ENCODE peak calls at places on chromosomes 3 and 15, in six cellular contexts. L is CD4-positive, alpha-beta T cell; G is K562; H is mucosa of descending colon; Y is Calu3; J is progenitor cell of endocrine pancreas. E is an unnamed sample.

GRCh38 chr3:134370611-134371451 is 3.4 kb downstream of the AMOTL2 start:
- DNase-seq in J (no peak), Y (no peak), H (no peak), G (no peak), L (no peak), E (no peak)

GRCh38 chr3:53171827-53172505 is 11.0 kb downstream of the PRKCD start:
- DNase-seq in L (no peak), G (no peak), Y (no peak), J (no peak), H (no peak), E (no peak)

GRCh38 chr3:46707601-46708011 is 6.4 kb downstream of the TMIE start:
- DNase-seq in J (no peak), L (no peak), G (no peak), H (no peak), Y (no peak), E (no peak)

GRCh38 chr3:141308588-141309218 is 59.6 kb upstream of the ZBTB38 start:
- DNase-seq in L (no peak), G (peak), H (peak), Y (peak), J (peak), E (no peak)

GRCh38 chr3:53613111-53613510 is 118.7 kb downstream of the CACNA1D start:
- DNase-seq in Y (no peak), G (no peak), J (no peak), H (no peak), L (no peak), E (no peak)

GRCh38 chr3:39284457-39284881 is 4.6 kb upstream of the CX3CR1 start:
- DNase-seq in G (no peak), J (no peak), Y (no peak), L (no peak), H (no peak), E (no peak)

GRCh38 chr3:64743166-64743565 is 55.4 kb upstream of the ADAMTS9 start:
- DNase-seq in H (no peak), J (no peak), L (no peak), G (no peak), Y (no peak), E (no peak)

GRCh38 chr3:187403768-187404270 is 35.6 kb downstream of the RTP4 start:
- DNase-seq in J (no peak), H (no peak), Y (peak), G (no peak), L (no peak), E (no peak)

GRCh38 chr3:183830187-183830586 is 4.8 kb upstream of the MAP6D1 start:
- DNase-seq in Y (no peak), G (no peak), L (no peak), H (no peak), J (no peak), E (no peak)

GRCh38 chr3:158679547-158680000 is 7.1 kb upstream of the LXN start:
- DNase-seq in H (no peak), L (no peak), Y (no peak), J (no peak), G (peak), E (no peak)

GRCh38 chr3:109369510-109369909 is 32.2 kb upstream of the DPPA4 start:
- DNase-seq in H (peak), J (no peak), L (no peak), Y (no peak), G (peak), E (no peak)

GRCh38 chr3:139123377-139124095 is 78.8 kb upstream of the PRR23C start:
- DNase-seq in Y (no peak), H (no peak), L (no peak), J (no peak), G (no peak), E (no peak)

GRCh38 chr3:195882002-195882441 is 26.3 kb downstream of the TNK2 start:
- DNase-seq in Y (no peak), J (no peak), L (no peak), G (no peak), H (no peak), E (no peak)

GRCh38 chr3:139460096-139460495 is 16.2 kb downstream of the RBP2 start:
- DNase-seq in L (no peak), H (no peak), J (no peak), G (no peak), Y (no peak), E (no peak)

GRCh38 chr3:160928183-160928718 is 172.2 kb downstream of the PPM1L start:
- DNase-seq in J (no peak), L (no peak), G (no peak), H (no peak), Y (no peak), E (no peak)

GRCh38 chr15:29396176-29396811 is 126.7 kb upstream of the NSMCE3 start:
- DNase-seq in J (no peak), L (no peak), Y (no peak), G (no peak), H (peak), E (no peak)

GRCh38 chr3:148077318-148077923 is 620.3 kb upstream of the AGTR1 start:
- DNase-seq in H (no peak), Y (no peak), J (no peak), G (peak), L (no peak), E (no peak)

GRCh38 chr3:69543080-69543429 is 157.2 kb upstream of the FRMD4B start:
- DNase-seq in J (no peak), Y (no peak), L (no peak), G (no peak), H (no peak), E (no peak)

GRCh38 chr15:47607750-47608149 is 109.6 kb upstream of the SEMA6D start:
- DNase-seq in J (no peak), G (no peak), Y (no peak), L (no peak), H (no peak), E (no peak)

GRCh38 chr15:83243634-83244033 is 36.0 kb upstream of the HDGFL3 start:
- DNase-seq in G (no peak), Y (no peak), J (no peak), L (no peak), H (no peak), E (no peak)

GRCh38 chr3:43621406-43621973 is 321 bp downstream of the ANO10 start:
- DNase-seq in H (peak), Y (peak), L (no peak), J (peak), G (peak), E (peak)

GRCh38 chr3:139227827-139228226 is 116.0 kb upstream of the MRPS22 start:
- DNase-seq in H (no peak), Y (no peak), L (no peak), J (no peak), G (no peak), E (no peak)

GRCh38 chr3:47961815-47962606 is 54.2 kb downstream of the MAP4 start:
- DNase-seq in L (peak), G (peak), H (peak), J (no peak), Y (peak), E (no peak)

GRCh38 chr3:56421205-56421604 is 47.1 kb downstream of the ERC2 start:
- DNase-seq in G (no peak), Y (no peak), J (no peak), H (no peak), L (no peak), E (no peak)

GRCh38 chr15:86916671-86917450 is 837.2 kb downstream of the AGBL1 start:
- DNase-seq in H (no peak), J (no peak), G (no peak), Y (no peak), L (no peak), E (no peak)

GRCh38 chr15:80934761-80935221 is 54.8 kb downstream of the MESD start:
- DNase-seq in G (no peak), J (no peak), Y (no peak), H (no peak), L (no peak), E (no peak)

GRCh38 chr15:62254137-62254934 is 89.3 kb upstream of the C2CD4B start:
- DNase-seq in L (peak), H (peak), G (peak), J (peak), Y (peak), E (peak)

GRCh38 chr3:106004137-106004600 is 135.4 kb upstream of the CBLB start:
- DNase-seq in G (peak), H (no peak), Y (no peak), J (no peak), L (no peak), E (no peak)

GRCh38 chr3:127997961-127998360 is 54.3 kb upstream of the SEC61A1 start:
- DNase-seq in J (no peak), L (no peak), G (no peak), H (no peak), Y (no peak), E (no peak)

GRCh38 chr15:67110400-67110799 is 45.0 kb downstream of the SMAD3 start:
- DNase-seq in H (no peak), G (no peak), L (no peak), J (no peak), Y (no peak), E (no peak)

GRCh38 chr3:187020376-187020775 is 90.0 kb downstream of the ST6GAL1 start:
- DNase-seq in H (no peak), J (no peak), L (no peak), Y (no peak), G (no peak), E (no peak)

GRCh38 chr3:107660316-107660976 is 137.7 kb downstream of the BBX start:
- DNase-seq in J (no peak), L (no peak), H (peak), Y (no peak), G (no peak), E (no peak)
- TF ChIP-seq CTCF in J (peak), L (peak), H (no peak), Y (peak), G (peak), E (no peak)

GRCh38 chr15:41972341-41973237 is at the start of gene EHD4:
- DNase-seq in L (peak), H (peak), G (peak), Y (peak), J (peak), E (peak)
- TF ChIP-seq CTCF in L (no peak), H (peak), G (peak), Y (no peak), J (peak), E (no peak)

DNA sequence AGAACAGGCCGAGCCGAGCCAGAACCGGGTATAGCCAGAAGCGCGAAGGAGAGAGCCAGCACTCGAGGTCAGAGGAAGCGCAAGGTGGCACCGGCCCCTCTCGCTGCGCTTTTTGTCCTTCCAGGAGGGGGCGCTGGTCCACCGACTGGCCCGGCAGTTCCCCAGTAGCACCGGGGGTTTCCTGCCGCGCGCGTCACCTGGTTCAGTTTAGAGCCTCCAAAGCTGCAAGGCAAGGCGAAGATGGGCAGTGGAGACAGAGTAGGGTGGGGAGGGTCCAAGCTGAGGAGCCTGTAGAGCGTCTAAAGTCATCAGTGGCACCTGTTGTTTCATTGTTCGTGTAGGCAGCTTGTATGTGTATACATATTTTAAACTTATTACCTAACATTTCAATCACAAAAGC is 7.6 kb upstream of the NR2E3 start:
- DNase-seq in J (no peak), L (no peak), G (peak), H (no peak), Y (no peak), E (no peak)
- TF ChIP-seq CTCF in J (peak), L (no peak), G (peak), H (no peak), Y (peak), E (no peak)

GRCh38 chr3:5728085-5728484 is 540.6 kb downstream of the EDEM1 start:
- DNase-seq in Y (no peak), G (no peak), L (no peak), H (no peak), J (no peak), E (no peak)

GRCh38 chr3:5732081-5732480 is 544.6 kb downstream of the EDEM1 start:
- DNase-seq in G (no peak), L (no peak), J (no peak), Y (no peak), H (no peak), E (no peak)

GRCh38 chr3:5731100-5731499 is 543.6 kb downstream of the EDEM1 start:
- DNase-seq in H (peak), J (no peak), L (no peak), G (peak), Y (no peak), E (no peak)

GRCh38 chr3:5726618-5727017 is 539.1 kb downstream of the EDEM1 start:
- DNase-seq in L (no peak), J (no peak), G (no peak), H (no peak), Y (no peak), E (no peak)

DNA sequence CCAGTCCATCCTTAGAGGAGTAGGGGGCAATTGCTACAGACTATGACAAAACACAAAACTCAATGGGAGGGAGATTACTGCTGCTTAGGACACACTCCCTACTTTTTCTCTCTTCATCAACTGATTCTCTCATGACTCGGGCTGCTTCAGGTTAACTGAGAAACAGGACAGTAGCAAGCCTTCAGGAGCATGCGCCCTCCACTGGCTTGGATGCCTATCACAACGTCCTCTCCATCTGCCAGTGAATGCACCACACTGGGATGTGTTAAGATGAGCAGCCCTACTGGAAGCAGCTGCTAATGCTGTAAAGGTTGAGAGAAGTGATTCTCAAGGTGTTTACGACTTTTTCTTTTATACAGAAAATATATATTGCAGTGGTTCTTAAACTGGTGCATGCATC is 542.3 kb downstream of the EDEM1 start:
- DNase-seq in Y (no peak), H (no peak), L (no peak), G (peak), J (no peak), E (no peak)
- TF ChIP-seq CTCF in Y (no peak), H (no peak), L (no peak), G (no peak), J (no peak), E (no peak)

GRCh38 chr3:31858439-31858838 is 122.6 kb downstream of the OSBPL10 start:
- DNase-seq in L (no peak), G (no peak), J (no peak), Y (peak), H (no peak), E (no peak)
- TF ChIP-seq CTCF in L (no peak), G (no peak), J (no peak), Y (no peak), H (no peak), E (no peak)

E was measured in omental fat pad.